ENCODE peak calls at places on chromosomes 13 and 19, in eight cellular contexts. M is foreskin fibroblast; U is neural progenitor cell; T is stromal cell of bone marrow; I is DMS153; C is fibroblast of lung; W is effector memory CD4-positive, alpha-beta T cell; V is NCI-H1417 treated with DMSO at 0.1 percent for 48 hours. S is an unnamed sample.

GRCh38 chr19:33194884-33195710 is 967 bp downstream of the LRP3 start:
- DNase-seq in M (peak), U (peak), T (no peak), I (no peak), C (peak), W (no peak), V (no peak), S (peak)

GRCh38 chr13:30021611-30022010 is 171.2 kb upstream of the UBL3 start:
- DNase-seq in M (peak), U (no peak), T (no peak), I (no peak), C (no peak), W (no peak), V (no peak), S (no peak)

GRCh38 chr13:50123515-50123861 is 108.2 kb downstream of the KCNRG start:
- DNase-seq in M (no peak), U (no peak), T (no peak), I (no peak), C (no peak), W (no peak), V (peak), S (no peak)

GRCh38 chr19:31483226-31483857 is 134.1 kb upstream of the TSHZ3 start:
- DNase-seq in M (no peak), U (no peak), T (no peak), I (no peak), C (no peak), W (no peak), V (no peak), S (peak)

GRCh38 chr13:40777166-40777956 is 6.4 kb upstream of the MRPS31 start:
- DNase-seq in M (peak), U (peak), T (no peak), I (peak), C (peak), W (no peak), V (no peak), S (no peak)

GRCh38 chr19:38378866-38379265 is 4.5 kb downstream of the PSMD8 start:
- DNase-seq in M (no peak), U (no peak), T (no peak), I (no peak), C (no peak), W (no peak), V (no peak), S (no peak)

GRCh38 chr13:113562866-113563265 is 21.7 kb upstream of the TFDP1 start:
- DNase-seq in M (no peak), U (no peak), T (no peak), I (no peak), C (no peak), W (no peak), V (no peak), S (no peak)

GRCh38 chr19:35790981-35791813 is 15.8 kb downstream of the ARHGAP33 start:
- DNase-seq in M (no peak), U (no peak), T (no peak), I (no peak), C (no peak), W (no peak), V (no peak), S (no peak)

GRCh38 chr13:71962126-71962525 is 95.1 kb upstream of the DACH1 start:
- DNase-seq in M (no peak), U (no peak), T (no peak), I (no peak), C (no peak), W (no peak), V (no peak), S (no peak)

GRCh38 chr19:45496349-45496953 is 396 bp downstream of the RTN2 start:
- DNase-seq in M (peak), U (peak), T (no peak), I (no peak), C (no peak), W (no peak), V (no peak), S (no peak)

GRCh38 chr19:28519218-28519779 is 693.7 kb downstream of the UQCRFS1 start:
- DNase-seq in M (no peak), U (no peak), T (no peak), I (no peak), C (no peak), W (no peak), V (no peak), S (no peak)

GRCh38 chr13:90918551-90918950 is 428.9 kb upstream of the MIR17HG start:
- DNase-seq in M (no peak), U (no peak), T (no peak), I (no peak), C (peak), W (no peak), V (no peak), S (no peak)

GRCh38 chr19:14674764-14675163 is at the start of gene ADGRE3:
- DNase-seq in M (no peak), U (no peak), T (no peak), I (no peak), C (no peak), W (no peak), V (no peak), S (no peak)

GRCh38 chr13:32811297-32811800 is 204.9 kb upstream of the KL start:
- DNase-seq in M (peak), U (peak), T (peak), I (peak), C (no peak), W (no peak), V (no peak), S (no peak)

GRCh38 chr13:29545988-29546387 is 49.5 kb downstream of the SLC7A1 start:
- DNase-seq in M (no peak), U (no peak), T (no peak), I (no peak), C (no peak), W (no peak), V (no peak), S (no peak)

GRCh38 chr19:18278521-18279265 is 2.7 kb downstream of the JUND start:
- DNase-seq in M (no peak), U (no peak), T (no peak), I (no peak), C (no peak), W (peak), V (no peak), S (no peak)

GRCh38 chr13:51997641-51998330 is 13.5 kb downstream of the ATP7B start:
- DNase-seq in M (no peak), U (peak), T (no peak), I (no peak), C (no peak), W (no peak), V (no peak), S (no peak)

GRCh38 chr13:35978607-35979316 is 152.4 kb downstream of the DCLK1 start:
- DNase-seq in M (peak), U (peak), T (peak), I (no peak), C (peak), W (no peak), V (no peak), S (no peak)

GRCh38 chr19:6241680-6242079 is 38.1 kb downstream of the MLLT1 start:
- DNase-seq in M (no peak), U (no peak), T (no peak), I (no peak), C (no peak), W (no peak), V (no peak), S (peak)

GRCh38 chr19:5434970-5435641 is 20.1 kb upstream of the ZNRF4 start:
- DNase-seq in M (peak), U (no peak), T (peak), I (no peak), C (peak), W (no peak), V (no peak), S (no peak)

GRCh38 chr19:29917911-29918310 is 24.1 kb upstream of the URI1 start:
- DNase-seq in M (no peak), U (no peak), T (no peak), I (no peak), C (no peak), W (no peak), V (no peak), S (no peak)

GRCh38 chr13:93234459-93234858 is 7.9 kb downstream of the GPC6 start:
- DNase-seq in M (no peak), U (no peak), T (no peak), I (no peak), C (no peak), W (no peak), V (no peak), S (no peak)

GRCh38 chr13:90968510-90968909 is 379.0 kb upstream of the MIR17HG start:
- DNase-seq in M (no peak), U (peak), T (no peak), I (peak), C (peak), W (no peak), V (no peak), S (no peak)

GRCh38 chr13:32031025-32031814 is at the start of gene FRY:
- DNase-seq in M (peak), U (peak), T (no peak), I (peak), C (peak), W (peak), V (no peak), S (peak)

GRCh38 chr13:30151398-30151797 is 156.0 kb downstream of the KATNAL1 start:
- DNase-seq in M (no peak), U (no peak), T (no peak), I (no peak), C (no peak), W (no peak), V (no peak), S (no peak)

GRCh38 chr13:110756268-110756667 is 42.8 kb downstream of the ING1 start:
- DNase-seq in M (peak), U (no peak), T (no peak), I (no peak), C (peak), W (no peak), V (no peak), S (no peak)

GRCh38 chr13:66578305-66578704 is 651.8 kb downstream of the PCDH9 start:
- DNase-seq in M (no peak), U (no peak), T (no peak), I (no peak), C (no peak), W (no peak), V (no peak), S (no peak)

GRCh38 chr13:97015661-97016350 is 21.5 kb upstream of the OXGR1 start:
- DNase-seq in M (peak), U (no peak), T (no peak), I (no peak), C (no peak), W (no peak), V (no peak), S (no peak)

GRCh38 chr13:33262554-33262953 is 23.0 kb downstream of the STARD13 start:
- DNase-seq in M (no peak), U (no peak), T (no peak), I (no peak), C (no peak), W (no peak), V (no peak), S (no peak)

GRCh38 chr19:28289294-28290063 is 923.5 kb downstream of the UQCRFS1 start:
- DNase-seq in M (peak), U (no peak), T (peak), I (peak), C (no peak), W (no peak), V (peak), S (no peak)

GRCh38 chr13:71714802-71715375 is 152.1 kb downstream of the DACH1 start:
- DNase-seq in M (no peak), U (no peak), T (no peak), I (no peak), C (no peak), W (no peak), V (no peak), S (no peak)

GRCh38 chr13:47794963-47795362 is 206.1 kb downstream of the SUCLA2 start:
- DNase-seq in M (peak), U (no peak), T (no peak), I (no peak), C (peak), W (no peak), V (no peak), S (no peak)

GRCh38 chr19:33808399-33808798 is 11.7 kb downstream of the KCTD15 start:
- DNase-seq in M (no peak), U (no peak), T (no peak), I (no peak), C (no peak), W (no peak), V (no peak), S (no peak)

GRCh38 chr19:1019980-1020867 is 699 bp downstream of the TMEM259 start:
- DNase-seq in M (no peak), U (peak), T (no peak), I (no peak), C (no peak), W (no peak), V (no peak), S (no peak)

GRCh38 chr19:19074172-19074905 is 10.5 kb downstream of the SLC25A42 start:
- DNase-seq in M (peak), U (no peak), T (no peak), I (no peak), C (no peak), W (no peak), V (no peak), S (no peak)

GRCh38 chr13:26168276-26168814 is 53.8 kb downstream of the RNF6 start:
- DNase-seq in M (peak), U (no peak), T (no peak), I (no peak), C (peak), W (no peak), V (no peak), S (no peak)

GRCh38 chr19:51026554-51026831 is at the start of gene KLK11:
- DNase-seq in M (no peak), U (no peak), T (no peak), I (peak), C (no peak), W (no peak), V (no peak), S (no peak)

S was measured in type B pancreatic cell.